ENCODE peak calls at places on chromosomes 3 and 15, in eight cellular contexts. One of them, this sample, is unnamed.

GRCh38 chr15:95016511-95017219 is 785.3 kb downstream of the MCTP2 start:
- DNase-seq in sigmoid colon: no peak
- DNase-seq in psoas muscle: no peak
- DNase-seq in mesendoderm: no peak
- DNase-seq in hepatocyte: peak; percentile 20
- DNase-seq in endodermal cell: no peak
- DNase-seq in heart left ventricle: no peak
- DNase-seq in cardiac muscle cell: peak; percentile 40
- DNase-seq in this sample: no peak

GRCh38 chr15:75723171-75723846 is 10.7 kb upstream of the CSPG4 start:
- DNase-seq in cardiac muscle cell: no peak
- DNase-seq in psoas muscle: no peak
- DNase-seq in mesendoderm: peak; percentile 47
- DNase-seq in heart left ventricle: no peak
- DNase-seq in endodermal cell: no peak
- DNase-seq in hepatocyte: peak; percentile 37
- DNase-seq in sigmoid colon: peak; percentile 72
- DNase-seq in this sample: peak; percentile 27

GRCh38 chr3:43872901-43873300 is 182.2 kb downstream of the ABHD5 start:
- DNase-seq in endodermal cell: peak; percentile 24
- DNase-seq in mesendoderm: peak; percentile 51
- DNase-seq in heart left ventricle: no peak
- DNase-seq in sigmoid colon: no peak
- DNase-seq in hepatocyte: no peak
- DNase-seq in cardiac muscle cell: no peak
- DNase-seq in psoas muscle: no peak
- DNase-seq in this sample: peak; percentile 57

GRCh38 chr15:40974921-40975320 is 21.6 kb downstream of the CHAC1 start:
- DNase-seq in mesendoderm: no peak
- DNase-seq in hepatocyte: no peak
- DNase-seq in psoas muscle: no peak
- DNase-seq in sigmoid colon: no peak
- DNase-seq in heart left ventricle: no peak
- DNase-seq in endodermal cell: no peak
- DNase-seq in cardiac muscle cell: no peak
- DNase-seq in this sample: no peak

GRCh38 chr15:69648215-69648614 is 195.6 kb downstream of the RPLP1 start:
- DNase-seq in sigmoid colon: peak; percentile 45
- DNase-seq in mesendoderm: peak; percentile 21
- DNase-seq in hepatocyte: peak; percentile 23
- DNase-seq in cardiac muscle cell: peak; percentile 3
- DNase-seq in endodermal cell: peak; percentile 72
- DNase-seq in psoas muscle: no peak
- DNase-seq in heart left ventricle: no peak
- DNase-seq in this sample: no peak

GRCh38 chr15:72155021-72155621 is 36.9 kb downstream of the SENP8 start:
- DNase-seq in hepatocyte: peak; percentile 64
- DNase-seq in cardiac muscle cell: peak; percentile 77
- DNase-seq in mesendoderm: no peak
- DNase-seq in heart left ventricle: peak; percentile 63
- DNase-seq in sigmoid colon: peak; percentile 83
- DNase-seq in psoas muscle: peak; percentile 57
- DNase-seq in endodermal cell: peak; percentile 54
- DNase-seq in this sample: peak; percentile 100

GRCh38 chr3:170848294-170848917 is 21.6 kb downstream of the RPL22L1 start:
- DNase-seq in endodermal cell: no peak
- DNase-seq in psoas muscle: no peak
- DNase-seq in heart left ventricle: no peak
- DNase-seq in hepatocyte: no peak
- DNase-seq in sigmoid colon: no peak
- DNase-seq in cardiac muscle cell: no peak
- DNase-seq in mesendoderm: no peak
- DNase-seq in this sample: no peak

GRCh38 chr3:71144525-71145253 is 438.8 kb downstream of the FOXP1 start:
- DNase-seq in mesendoderm: no peak
- DNase-seq in heart left ventricle: no peak
- DNase-seq in sigmoid colon: no peak
- DNase-seq in endodermal cell: no peak
- DNase-seq in cardiac muscle cell: no peak
- DNase-seq in psoas muscle: no peak
- DNase-seq in hepatocyte: no peak
- DNase-seq in this sample: no peak

GRCh38 chr3:34934660-34935059 is 704.7 kb upstream of the ARPP21 start:
- DNase-seq in cardiac muscle cell: peak; percentile 9
- DNase-seq in hepatocyte: no peak
- DNase-seq in mesendoderm: no peak
- DNase-seq in sigmoid colon: no peak
- DNase-seq in psoas muscle: no peak
- DNase-seq in heart left ventricle: no peak
- DNase-seq in endodermal cell: no peak
- DNase-seq in this sample: no peak

GRCh38 chr3:98731138-98731537 is 32.0 kb upstream of the ST3GAL6 start:
- DNase-seq in cardiac muscle cell: no peak
- DNase-seq in endodermal cell: no peak
- DNase-seq in mesendoderm: no peak
- DNase-seq in heart left ventricle: no peak
- DNase-seq in hepatocyte: no peak
- DNase-seq in sigmoid colon: no peak
- DNase-seq in psoas muscle: no peak
- DNase-seq in this sample: no peak

GRCh38 chr15:29822685-29823459 is 604 bp upstream of the TJP1 start:
- DNase-seq in hepatocyte: peak; percentile 76
- DNase-seq in endodermal cell: no peak
- DNase-seq in psoas muscle: peak; percentile 70
- DNase-seq in mesendoderm: peak; percentile 82
- DNase-seq in sigmoid colon: peak; percentile 87
- DNase-seq in heart left ventricle: peak; percentile 66
- DNase-seq in cardiac muscle cell: peak; percentile 74
- DNase-seq in this sample: peak; percentile 69

GRCh38 chr3:160755776-160756304 is at the start of gene PPM1L:
- DNase-seq in psoas muscle: peak; percentile 60
- DNase-seq in sigmoid colon: peak; percentile 80
- DNase-seq in cardiac muscle cell: peak; percentile 79
- DNase-seq in mesendoderm: peak; percentile 71
- DNase-seq in heart left ventricle: peak; percentile 71
- DNase-seq in hepatocyte: peak; percentile 76
- DNase-seq in endodermal cell: peak; percentile 86
- DNase-seq in this sample: peak; percentile 71

GRCh38 chr3:132119531-132119930 is 84.7 kb upstream of the CPNE4 start:
- DNase-seq in hepatocyte: no peak
- DNase-seq in psoas muscle: no peak
- DNase-seq in endodermal cell: no peak
- DNase-seq in cardiac muscle cell: no peak
- DNase-seq in mesendoderm: no peak
- DNase-seq in heart left ventricle: no peak
- DNase-seq in sigmoid colon: no peak
- DNase-seq in this sample: no peak

DNA sequence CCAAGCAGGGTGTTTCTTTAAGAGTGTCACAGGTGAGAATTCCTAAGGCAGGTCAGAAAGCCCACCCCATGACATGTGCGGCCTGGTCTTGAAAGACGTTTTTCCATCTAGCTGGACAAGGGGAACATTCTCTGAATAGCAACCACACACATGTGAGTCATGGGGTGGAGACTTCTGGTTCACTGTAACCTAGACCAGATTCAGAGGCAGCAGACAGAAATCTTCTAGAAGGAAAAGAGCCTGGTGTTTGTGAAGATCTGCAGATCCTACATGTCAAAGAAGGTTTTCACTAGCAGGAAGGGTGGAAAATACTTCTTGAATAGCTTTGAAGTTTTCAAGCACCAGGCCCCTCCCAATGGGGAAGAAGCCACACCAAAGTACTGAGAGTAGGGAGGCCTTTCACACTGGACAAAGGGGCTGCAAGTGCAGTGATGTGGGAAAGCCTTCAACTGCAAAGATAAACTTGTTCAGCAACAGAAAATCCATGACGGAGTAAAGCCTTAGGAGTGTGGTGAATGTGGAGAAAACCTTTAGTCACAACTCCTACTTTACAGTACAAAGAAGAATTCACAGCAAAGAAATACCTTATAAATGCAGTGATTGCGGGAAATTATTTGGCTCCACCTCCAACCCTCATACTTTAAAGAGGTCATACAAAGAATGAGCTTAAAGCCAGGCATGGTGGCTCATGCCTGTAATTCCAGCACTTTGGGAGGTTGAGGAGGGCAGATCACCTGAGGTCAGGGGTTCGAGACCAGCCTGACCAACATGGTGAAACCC is 17.6 kb downstream of the ADAM10 start:
- DNase-seq in psoas muscle: no peak
- DNase-seq in endodermal cell: no peak
- DNase-seq in heart left ventricle: no peak
- DNase-seq in mesendoderm: peak; percentile 38
- DNase-seq in cardiac muscle cell: peak; percentile 51
- DNase-seq in hepatocyte: peak; percentile 64
- DNase-seq in sigmoid colon: no peak
- DNase-seq in this sample: no peak
- H3K27ac ChIP-seq in psoas muscle: no peak overlapping the region
- H3K27ac ChIP-seq in endodermal cell: no peak overlapping the region
- H3K27ac ChIP-seq in heart left ventricle: no peak overlapping the region
- H3K27ac ChIP-seq in mesendoderm: no peak overlapping the region
- H3K27ac ChIP-seq in cardiac muscle cell: peak overlapping the region; percentile 88
- H3K27ac ChIP-seq in hepatocyte: peak overlapping the region; percentile 39
- H3K27ac ChIP-seq in sigmoid colon: peak overlapping the region; percentile 28
- H3K27ac ChIP-seq in this sample: no peak overlapping the region

DNA sequence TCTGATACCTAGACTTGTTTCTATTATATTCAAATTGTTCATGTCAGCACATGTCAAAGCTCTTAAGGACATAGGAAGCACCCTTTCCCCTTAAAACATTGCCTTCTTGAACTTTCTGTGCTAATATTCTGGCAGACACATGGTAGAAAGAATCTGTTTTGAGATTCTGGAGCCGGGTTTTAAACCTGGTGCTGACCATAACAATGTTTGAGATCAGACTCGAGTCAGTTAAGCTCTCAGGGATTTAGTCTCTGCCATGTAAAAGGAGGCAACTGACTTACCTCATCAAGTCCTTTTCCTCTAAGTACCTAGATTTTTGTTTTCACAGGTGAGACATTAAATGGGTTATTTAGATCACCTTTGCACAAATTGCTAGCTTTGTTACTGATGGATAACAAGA is 38.9 kb downstream of the RBMS3 start:
- DNase-seq in cardiac muscle cell: no peak
- DNase-seq in hepatocyte: no peak
- DNase-seq in psoas muscle: no peak
- DNase-seq in endodermal cell: no peak
- DNase-seq in mesendoderm: no peak
- DNase-seq in sigmoid colon: no peak
- DNase-seq in heart left ventricle: no peak
- DNase-seq in this sample: no peak
- H3K4me3 ChIP-seq in cardiac muscle cell: no peak overlapping the region
- H3K4me3 ChIP-seq in hepatocyte: no peak overlapping the region
- H3K4me3 ChIP-seq in psoas muscle: peak overlapping the region; percentile 39
- H3K4me3 ChIP-seq in endodermal cell: no peak overlapping the region
- H3K4me3 ChIP-seq in mesendoderm: no peak overlapping the region
- H3K4me3 ChIP-seq in sigmoid colon: no peak overlapping the region
- H3K4me3 ChIP-seq in heart left ventricle: no peak overlapping the region
- H3K4me3 ChIP-seq in this sample: no peak overlapping the region

DNA sequence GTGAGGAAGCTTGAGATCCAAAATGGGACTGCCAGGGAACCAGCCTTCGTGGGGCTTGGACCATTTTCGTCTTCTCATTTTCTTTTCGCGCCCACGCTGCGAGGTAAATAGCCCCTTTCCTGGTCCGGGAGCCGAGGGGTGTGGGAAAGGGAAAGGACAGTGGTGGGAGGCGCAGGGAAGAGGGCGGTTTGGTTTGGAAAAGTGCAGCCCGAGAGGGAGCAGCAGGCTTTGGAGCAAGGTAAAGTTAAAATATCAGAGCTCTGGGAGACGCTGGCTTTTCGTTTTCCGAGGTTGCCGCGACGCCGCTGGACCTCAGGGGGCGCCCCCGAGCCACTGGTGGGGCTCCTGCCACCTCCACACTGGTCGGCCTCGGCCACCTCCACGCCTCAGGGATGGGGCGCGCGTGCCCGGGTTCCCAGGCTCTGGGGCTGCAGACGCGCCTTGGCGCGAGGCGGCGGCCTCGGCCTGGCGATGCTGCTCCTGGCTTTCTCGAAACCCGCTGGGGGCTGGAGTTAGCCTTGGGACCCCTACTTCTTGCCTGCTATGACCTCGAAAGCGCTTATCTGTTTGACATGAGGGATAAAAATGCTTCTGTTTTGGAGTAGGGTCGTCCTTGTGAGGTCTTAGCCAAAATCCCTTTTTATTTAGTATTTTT is 3.2 kb downstream of the PTPRG start:
- DNase-seq in hepatocyte: peak; percentile 90
- DNase-seq in mesendoderm: peak; percentile 84
- DNase-seq in endodermal cell: peak; percentile 96
- DNase-seq in heart left ventricle: peak; percentile 88
- DNase-seq in psoas muscle: peak; percentile 83
- DNase-seq in sigmoid colon: peak; percentile 92
- DNase-seq in cardiac muscle cell: peak; percentile 92
- DNase-seq in this sample: peak; percentile 87
- H3K4me1 ChIP-seq in hepatocyte: no peaks in the 10 kb centered on the region
- H3K4me1 ChIP-seq in mesendoderm: peaks cover 2% of the 10 kb centered on the region
- H3K4me1 ChIP-seq in endodermal cell: peaks cover 2% of the 10 kb centered on the region
- H3K4me1 ChIP-seq in heart left ventricle: peaks cover 11% of the 10 kb centered on the region
- H3K4me1 ChIP-seq in psoas muscle: peaks cover 10% of the 10 kb centered on the region
- H3K4me1 ChIP-seq in sigmoid colon: peaks cover 17% of the 10 kb centered on the region
- H3K4me1 ChIP-seq in cardiac muscle cell: peaks cover 3% of the 10 kb centered on the region
- H3K4me1 ChIP-seq in this sample: peaks cover 23% of the 10 kb centered on the region

DNA sequence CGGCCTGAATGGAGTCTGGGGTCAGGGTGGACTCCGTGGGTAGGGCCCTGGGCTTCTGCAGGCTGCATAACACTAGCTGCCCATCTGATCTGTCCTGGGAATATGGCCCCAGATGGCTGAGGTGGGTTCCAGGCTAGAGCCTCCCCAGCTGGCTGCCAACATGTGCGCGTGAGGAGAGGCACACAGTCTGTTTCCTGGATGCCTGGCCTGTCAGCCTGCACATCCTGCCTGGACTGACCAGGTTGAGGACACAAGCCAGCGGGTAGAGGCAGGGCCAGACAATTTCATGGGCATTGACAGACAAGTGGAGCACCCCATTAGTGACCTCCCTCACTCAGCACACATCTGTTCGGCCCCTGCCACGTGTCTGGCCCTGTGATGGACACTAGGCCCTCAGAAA is 29.8 kb upstream of the RPL29 start:
- DNase-seq in endodermal cell: no peak
- DNase-seq in heart left ventricle: no peak
- DNase-seq in sigmoid colon: no peak
- DNase-seq in hepatocyte: no peak
- DNase-seq in mesendoderm: no peak
- DNase-seq in psoas muscle: peak; percentile 34
- DNase-seq in cardiac muscle cell: no peak
- DNase-seq in this sample: no peak
- H3K27ac ChIP-seq in endodermal cell: peak overlapping the region; percentile 7
- H3K27ac ChIP-seq in heart left ventricle: peak overlapping the region; percentile 95
- H3K27ac ChIP-seq in sigmoid colon: no peak overlapping the region
- H3K27ac ChIP-seq in hepatocyte: no peak overlapping the region
- H3K27ac ChIP-seq in mesendoderm: no peak overlapping the region
- H3K27ac ChIP-seq in psoas muscle: peak overlapping the region; percentile 92
- H3K27ac ChIP-seq in cardiac muscle cell: peak overlapping the region; percentile 62
- H3K27ac ChIP-seq in this sample: no peak overlapping the region

GRCh38 chr15:31004220-31004733 is 12.8 kb upstream of the MTMR10 start:
- DNase-seq in psoas muscle: no peak
- DNase-seq in sigmoid colon: no peak
- DNase-seq in cardiac muscle cell: no peak
- DNase-seq in mesendoderm: peak; percentile 34
- DNase-seq in hepatocyte: no peak
- DNase-seq in endodermal cell: peak; percentile 58
- DNase-seq in heart left ventricle: peak; percentile 80
- DNase-seq in this sample: no peak
- H3K4me3 ChIP-seq in psoas muscle: no peak overlapping the region
- H3K4me3 ChIP-seq in sigmoid colon: no peak overlapping the region
- H3K4me3 ChIP-seq in cardiac muscle cell: no peak overlapping the region
- H3K4me3 ChIP-seq in mesendoderm: no peak overlapping the region
- H3K4me3 ChIP-seq in hepatocyte: no peak overlapping the region
- H3K4me3 ChIP-seq in endodermal cell: no peak overlapping the region
- H3K4me3 ChIP-seq in heart left ventricle: no peak overlapping the region
- H3K4me3 ChIP-seq in this sample: no peak overlapping the region

GRCh38 chr15:90213123-90213817 is 12.1 kb downstream of the SEMA4B start:
- DNase-seq in heart left ventricle: no peak
- DNase-seq in sigmoid colon: no peak
- DNase-seq in psoas muscle: no peak
- DNase-seq in endodermal cell: no peak
- DNase-seq in mesendoderm: peak; percentile 18
- DNase-seq in hepatocyte: peak; percentile 42
- DNase-seq in cardiac muscle cell: peak; percentile 61
- DNase-seq in this sample: peak; percentile 90
- H3K4me1 ChIP-seq in heart left ventricle: peaks cover 5% of the 10 kb centered on the region
- H3K4me1 ChIP-seq in sigmoid colon: peaks cover 43% of the 10 kb centered on the region
- H3K4me1 ChIP-seq in psoas muscle: no peaks in the 10 kb centered on the region
- H3K4me1 ChIP-seq in endodermal cell: peaks cover 5% of the 10 kb centered on the region
- H3K4me1 ChIP-seq in mesendoderm: no peaks in the 10 kb centered on the region
- H3K4me1 ChIP-seq in hepatocyte: peaks cover 27% of the 10 kb centered on the region
- H3K4me1 ChIP-seq in cardiac muscle cell: peaks cover 17% of the 10 kb centered on the region
- H3K4me1 ChIP-seq in this sample: peaks cover 73% of the 10 kb centered on the region

This sample was measured in thyroid gland.